ENCODE peak calls at places on chromosomes 13 and 19, in nine cellular contexts. W, R, L, G, P, S, O, C and T are unnamed samples.

GRCh38 chr13:26503826-26504594 is 53.5 kb upstream of the WASF3 start:
- DNase-seq in W (no peak), R (no peak), L (no peak), G (no peak), P (no peak), S (no peak), O (no peak), C (no peak), T (no peak)

GRCh38 chr13:39448831-39449230 is 154.2 kb downstream of the LHFPL6 start:
- DNase-seq in W (no peak), R (no peak), L (no peak), G (no peak), P (no peak), S (no peak), O (no peak), C (no peak), T (no peak)

GRCh38 chr19:35117791-35118190 is 2.2 kb downstream of the FXYD3 start:
- DNase-seq in W (no peak), R (no peak), L (no peak), G (no peak), P (no peak), S (no peak), O (no peak), C (no peak), T (no peak)

GRCh38 chr19:31610036-31610435 is 260.8 kb upstream of the TSHZ3 start:
- DNase-seq in W (no peak), R (no peak), L (no peak), G (no peak), P (no peak), S (no peak), O (no peak), C (no peak), T (no peak)

GRCh38 chr19:6021878-6022569 is 44.1 kb upstream of the RANBP3 start:
- DNase-seq in W (peak), R (peak), L (peak), G (peak), P (peak), S (peak), O (peak), C (no peak), T (peak)

GRCh38 chr13:110483386-110483785 is 78.1 kb downstream of the RAB20 start:
- DNase-seq in W (no peak), R (no peak), L (no peak), G (no peak), P (no peak), S (no peak), O (no peak), C (no peak), T (no peak)

GRCh38 chr19:29858621-29859020 is 46.8 kb downstream of the CCNE1 start:
- DNase-seq in W (no peak), R (no peak), L (no peak), G (no peak), P (no peak), S (no peak), O (no peak), C (no peak), T (no peak)

GRCh38 chr19:24073807-24074206 is 13.2 kb upstream of the ZNF254 start:
- DNase-seq in W (no peak), R (no peak), L (no peak), G (no peak), P (no peak), S (no peak), O (no peak), C (no peak), T (no peak)

GRCh38 chr19:18438331-18439024 is 545 bp upstream of the ISYNA1 start:
- DNase-seq in W (no peak), R (no peak), L (no peak), G (no peak), P (peak), S (no peak), O (no peak), C (no peak), T (no peak)

GRCh38 chr19:28737021-28737525 is 475.9 kb downstream of the UQCRFS1 start:
- DNase-seq in W (no peak), R (no peak), L (no peak), G (no peak), P (no peak), S (peak), O (no peak), C (no peak), T (no peak)

GRCh38 chr19:11265785-11266236 is 3.5 kb upstream of the DOCK6 start:
- DNase-seq in W (no peak), R (no peak), L (no peak), G (no peak), P (no peak), S (no peak), O (no peak), C (no peak), T (peak)

GRCh38 chr19:2548966-2549365 is 73.0 kb downstream of the GADD45B start:
- DNase-seq in W (no peak), R (no peak), L (no peak), G (no peak), P (no peak), S (no peak), O (no peak), C (no peak), T (no peak)

GRCh38 chr19:3196933-3197205 is 11.1 kb downstream of the NCLN start:
- DNase-seq in W (no peak), R (no peak), L (no peak), G (no peak), P (no peak), S (no peak), O (no peak), C (no peak), T (no peak)

GRCh38 chr13:51793570-51794273 is 10.2 kb downstream of the DHRS12 start:
- DNase-seq in W (no peak), R (peak), L (no peak), G (no peak), P (no peak), S (peak), O (no peak), C (no peak), T (no peak)

GRCh38 chr13:82501804-82502203 is 1380.5 kb downstream of the SLITRK1 start:
- DNase-seq in W (no peak), R (no peak), L (no peak), G (no peak), P (no peak), S (no peak), O (no peak), C (no peak), T (no peak)

GRCh38 chr13:110258876-110259631 is 47.9 kb downstream of the COL4A1 start:
- DNase-seq in W (no peak), R (no peak), L (no peak), G (no peak), P (no peak), S (no peak), O (no peak), C (no peak), T (no peak)

GRCh38 chr19:14368011-14368513 is 13.2 kb upstream of the ADGRE5 start:
- DNase-seq in W (no peak), R (no peak), L (no peak), G (no peak), P (no peak), S (peak), O (no peak), C (no peak), T (no peak)

GRCh38 chr13:113820813-113821651 is 42.8 kb downstream of the GAS6 start:
- DNase-seq in W (no peak), R (no peak), L (no peak), G (no peak), P (peak), S (no peak), O (peak), C (peak), T (no peak)

GRCh38 chr19:35344511-35345031 is 3.1 kb upstream of the FFAR1 start:
- DNase-seq in W (no peak), R (no peak), L (no peak), G (no peak), P (peak), S (no peak), O (no peak), C (no peak), T (no peak)

GRCh38 chr13:37068962-37069361 is 9.5 kb upstream of the SUPT20H start:
- DNase-seq in W (no peak), R (no peak), L (no peak), G (no peak), P (no peak), S (no peak), O (no peak), C (no peak), T (no peak)

GRCh38 chr19:1767464-1767933 is 14.2 kb downstream of the ONECUT3 start:
- DNase-seq in W (peak), R (peak), L (peak), G (peak), P (peak), S (no peak), O (no peak), C (no peak), T (peak)

GRCh38 chr19:6088677-6089063 is 21.6 kb downstream of the RFX2 start:
- DNase-seq in W (no peak), R (no peak), L (no peak), G (no peak), P (no peak), S (no peak), O (no peak), C (no peak), T (no peak)